ENCODE peak calls at places on chromosome 12, in five cellular contexts. H is cardiac muscle cell, Z is lower lobe of right lung, A is heart left ventricle, L is left ventricle myocardium inferior. C is an unnamed sample.

GRCh38 chr12:17928708-17929366 is 161.2 kb downstream of the RERGL start:
- DNase-seq in H (no peak), Z (no peak), A (no peak), L (no peak), C (no peak)

GRCh38 chr12:106032141-106032925 is 106.4 kb downstream of the NUAK1 start:
- DNase-seq in H (no peak), Z (no peak), A (no peak), L (no peak), C (no peak)

GRCh38 chr12:103169-103981 is 36.8 kb downstream of the IQSEC3 start:
- DNase-seq in H (peak; percentile 59), Z (no peak), A (no peak), L (no peak), C (peak; percentile 11)

GRCh38 chr12:76872415-76872814 is 6.4 kb downstream of the CSRP2 start:
- DNase-seq in H (no peak), Z (no peak), A (no peak), L (no peak), C (no peak)

GRCh38 chr12:117832459-117833457 is 136.0 kb downstream of the KSR2 start:
- DNase-seq in H (no peak), Z (no peak), A (no peak), L (no peak), C (no peak)

GRCh38 chr12:84757978-84758377 is 154.6 kb downstream of the SLC6A15 start:
- DNase-seq in H (no peak), Z (no peak), A (no peak), L (no peak), C (peak; percentile 63)

GRCh38 chr12:30178948-30179347 is 395.2 kb upstream of the TMTC1 start:
- DNase-seq in H (no peak), Z (no peak), A (no peak), L (no peak), C (no peak)

GRCh38 chr12:25825494-25825893 is 133.0 kb upstream of the RASSF8 start:
- DNase-seq in H (no peak), Z (no peak), A (no peak), L (no peak), C (no peak)

GRCh38 chr12:102321305-102322082 is 123.9 kb upstream of the PMCH start:
- DNase-seq in H (no peak), Z (no peak), A (no peak), L (no peak), C (no peak)

GRCh38 chr12:122855985-122856831 is 21.0 kb downstream of the HIP1R start:
- DNase-seq in H (no peak), Z (peak; percentile 43), A (no peak), L (no peak), C (no peak)

GRCh38 chr12:127389923-127390322 is 877.0 kb upstream of the TMEM132C start:
- DNase-seq in H (peak; percentile 86), Z (no peak), A (no peak), L (no peak), C (no peak)

GRCh38 chr12:79927772-79928474 is 7.0 kb downstream of the PPP1R12A start:
- DNase-seq in H (no peak), Z (no peak), A (no peak), L (no peak), C (no peak)

GRCh38 chr12:30880061-30880460 is 46.5 kb upstream of the TSPAN11 start:
- DNase-seq in H (peak; percentile 17), Z (no peak), A (no peak), L (no peak), C (no peak)

GRCh38 chr12:47741340-47741703 is 16.0 kb upstream of the ENDOU start:
- DNase-seq in H (peak; percentile 68), Z (peak; percentile 80), A (peak; percentile 78), L (peak; percentile 88), C (peak; percentile 88)

GRCh38 chr12:116598341-116599284 is 39.4 kb downstream of the MAP1LC3B2 start:
- DNase-seq in H (no peak), Z (no peak), A (no peak), L (peak; percentile 21), C (no peak)

GRCh38 chr12:3379079-3379478 is 111.9 kb upstream of the PRMT8 start:
- DNase-seq in H (no peak), Z (no peak), A (no peak), L (no peak), C (no peak)

GRCh38 chr12:89421093-89421835 is 69.0 kb upstream of the DUSP6 start:
- DNase-seq in H (peak; percentile 20), Z (no peak), A (no peak), L (no peak), C (no peak)

GRCh38 chr12:46383654-46384450 is 11.3 kb upstream of the SLC38A2 start:
- DNase-seq in H (peak; percentile 78), Z (peak; percentile 94), A (peak; percentile 94), L (peak; percentile 95), C (peak; percentile 97)

GRCh38 chr12:133156125-133156690 is 25.1 kb upstream of the ZNF268 start:
- DNase-seq in H (no peak), Z (no peak), A (no peak), L (no peak), C (no peak)

GRCh38 chr12:110741371-110741770 is 1.3 kb downstream of the PPP1CC start:
- DNase-seq in H (no peak), Z (no peak), A (no peak), L (no peak), C (no peak)

GRCh38 chr12:76921891-76922664 is 43.3 kb upstream of the CSRP2 start:
- DNase-seq in H (no peak), Z (no peak), A (no peak), L (no peak), C (no peak)

GRCh38 chr12:65707051-65707450 is 117.2 kb upstream of the HMGA2 start:
- DNase-seq in H (no peak), Z (no peak), A (no peak), L (no peak), C (no peak)

GRCh38 chr12:106195638-106196037 is 52.2 kb downstream of the CKAP4 start:
- DNase-seq in H (peak; percentile 18), Z (no peak), A (peak; percentile 18), L (peak; percentile 58), C (peak; percentile 81)

GRCh38 chr12:111361717-111362576 is 6.9 kb downstream of the PHETA1 start:
- DNase-seq in H (no peak), Z (peak; percentile 76), A (peak; percentile 44), L (peak; percentile 29), C (no peak)

GRCh38 chr12:56581418-56582145 is 48.5 kb downstream of the BAZ2A start:
- DNase-seq in H (no peak), Z (no peak), A (no peak), L (no peak), C (no peak)

GRCh38 chr12:108879615-108880254 is at the start of gene DAO:
- DNase-seq in H (no peak), Z (no peak), A (no peak), L (no peak), C (no peak)

GRCh38 chr12:85559127-85559526 is 277.1 kb downstream of the RASSF9 start:
- DNase-seq in H (no peak), Z (no peak), A (no peak), L (no peak), C (no peak)

GRCh38 chr12:111030800-111031199 is 110.4 kb upstream of the MYL2 start:
- DNase-seq in H (no peak), Z (no peak), A (no peak), L (no peak), C (no peak)

GRCh38 chr12:18990866-18991265 is 138.7 kb upstream of the PLEKHA5 start:
- DNase-seq in H (peak; percentile 78), Z (no peak), A (no peak), L (no peak), C (no peak)

GRCh38 chr12:28059678-28060077 is 87.1 kb upstream of the PTHLH start:
- DNase-seq in H (no peak), Z (no peak), A (no peak), L (no peak), C (no peak)

GRCh38 chr12:84198294-84198946 is 714.2 kb downstream of the SLC6A15 start:
- DNase-seq in H (no peak), Z (no peak), A (no peak), L (no peak), C (no peak)

GRCh38 chr12:128047266-128048060 is 219.5 kb upstream of the TMEM132C start:
- DNase-seq in H (peak; percentile 79), Z (no peak), A (no peak), L (no peak), C (no peak)

GRCh38 chr12:103884316-103884715 is 43.3 kb upstream of the NT5DC3 start:
- DNase-seq in H (peak; percentile 47), Z (no peak), A (no peak), L (no peak), C (no peak)

GRCh38 chr12:113680868-113681267 is 209.2 kb upstream of the LHX5 start:
- DNase-seq in H (no peak), Z (no peak), A (no peak), L (no peak), C (no peak)

DNA sequence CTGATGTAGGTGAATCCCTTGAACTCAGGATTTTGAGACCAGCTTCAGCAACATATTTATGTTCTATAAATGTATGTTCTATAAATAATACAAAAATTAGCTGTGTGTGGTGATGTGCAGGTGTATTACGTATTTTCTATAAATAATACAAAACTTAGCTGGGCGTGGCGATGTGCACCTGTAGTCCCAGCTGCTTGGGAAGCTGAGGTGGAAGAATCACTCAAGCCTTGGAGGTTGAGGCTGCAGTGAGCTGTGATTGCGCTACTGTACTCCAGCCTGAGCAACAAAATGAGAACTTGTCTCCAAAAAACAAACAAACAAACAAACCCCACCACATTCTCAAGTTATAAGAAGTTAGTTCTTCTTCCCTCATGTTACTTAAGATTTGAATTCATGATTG is 39.5 kb downstream of the GABARAPL1 start:
- DNase-seq in H (no peak), Z (no peak), A (no peak), L (no peak), C (no peak)
- H3K27ac ChIP-seq in H (no peak overlapping the region), Z (no peak overlapping the region), A (no peak overlapping the region), L (no peak overlapping the region), C (no peak overlapping the region)

DNA sequence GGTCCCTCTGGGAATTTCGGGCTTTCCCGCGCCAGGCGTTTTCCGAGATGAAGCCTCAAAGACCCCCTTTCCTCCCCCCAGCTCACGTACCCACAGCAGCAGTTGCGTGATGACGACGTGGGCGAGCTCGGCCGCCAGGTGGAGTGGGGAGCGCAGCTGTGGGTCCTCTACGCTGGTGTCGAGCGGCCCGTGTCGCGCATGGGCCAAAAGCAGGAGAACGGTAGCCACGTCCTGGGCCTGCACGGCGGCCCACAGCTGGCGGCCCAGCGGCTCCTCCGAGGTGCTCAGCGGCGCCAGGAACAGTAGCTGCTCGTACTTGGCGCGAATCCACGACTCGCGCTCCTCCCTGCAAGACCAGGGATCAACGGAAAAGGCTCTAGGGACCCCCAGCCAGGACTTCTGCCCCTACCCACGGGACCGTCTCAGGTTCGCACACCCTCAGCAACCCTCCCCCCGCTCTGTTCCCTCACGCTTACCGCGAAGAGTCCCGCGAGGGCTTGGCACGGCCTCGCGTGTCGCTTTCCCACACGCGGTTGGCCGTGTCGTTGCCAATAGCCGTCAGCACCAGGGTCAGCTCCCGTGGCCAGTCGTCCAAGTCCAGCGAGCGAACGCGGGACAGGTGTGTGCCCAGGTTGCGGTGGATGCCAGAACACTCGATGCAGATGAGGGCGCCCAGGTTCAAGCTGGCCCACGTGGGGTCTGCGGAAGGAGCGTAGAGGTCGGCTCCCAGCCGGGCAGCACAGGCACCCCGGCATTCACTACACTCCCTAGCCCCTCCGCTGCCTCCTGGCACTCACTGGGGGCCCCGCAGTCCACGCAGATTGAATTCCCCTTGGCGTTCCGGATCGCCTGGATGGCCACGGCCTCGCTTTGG is 11.4 kb downstream of the AGAP2 start:
- DNase-seq in H (peak; percentile 73), Z (peak; percentile 66), A (peak; percentile 51), L (peak; percentile 59), C (no peak)
- TF ChIP-seq CTCF in H (peak; percentile 45), Z (peak; percentile 41), A (no peak), L (peak; percentile 53), C (peak; percentile 34)

GRCh38 chr12:51388066-51388799 is 3.0 kb downstream of the GALNT6 start:
- DNase-seq in H (no peak), Z (no peak), A (no peak), L (no peak), C (peak; percentile 67)
- H3K4me1 ChIP-seq in H (peaks cover 13% of the 10 kb centered on the region), Z (peaks cover 27% of the 10 kb centered on the region), A (peaks cover 6% of the 10 kb centered on the region), L (peaks cover 17% of the 10 kb centered on the region), C (peaks cover 28% of the 10 kb centered on the region)

GRCh38 chr12:70070494-70071007 is 172.7 kb upstream of the CNOT2 start:
- DNase-seq in H (no peak), Z (no peak), A (no peak), L (no peak), C (no peak)
- H3K27ac ChIP-seq in H (no peak overlapping the region), Z (no peak overlapping the region), A (no peak overlapping the region), L (no peak overlapping the region), C (no peak overlapping the region)